ENCODE peak calls at places on chromosomes 11 and 22, in nine cellular contexts. O, H, A, M, T, D, I, S and P are unnamed samples.

GRCh38 chr11:109641549-109641948 is 219.6 kb downstream of the C11orf87 start:
- DNase-seq in H (no peak), D (no peak), I (no peak), O (no peak), A (peak), T (no peak), S (peak), M (no peak), P (no peak)

GRCh38 chr11:12050470-12050891 is 42.1 kb upstream of the DKK3 start:
- DNase-seq in I (no peak), T (no peak), A (no peak), H (no peak), S (no peak), O (no peak), D (no peak), M (no peak), P (no peak)

GRCh38 chr11:132024587-132025295 is 654.3 kb downstream of the NTM start:
- DNase-seq in T (no peak), H (no peak), D (no peak), I (no peak), S (no peak), A (peak), O (peak), M (no peak), P (no peak)

GRCh38 chr11:83292709-83293435 is 6.7 kb upstream of the CCDC90B start:
- DNase-seq in O (no peak), T (no peak), H (peak), M (peak), S (peak), A (peak), I (peak), D (no peak), P (no peak)

GRCh38 chr11:36033082-36033751 is 89.4 kb downstream of the LDLRAD3 start:
- DNase-seq in S (no peak), A (no peak), T (no peak), O (no peak), H (no peak), D (no peak), I (no peak), M (no peak), P (no peak)

GRCh38 chr22:27507066-27507715 is 294.4 kb downstream of the MN1 start:
- DNase-seq in H (no peak), T (no peak), A (no peak), O (no peak), S (no peak), I (no peak), M (no peak), D (no peak), P (no peak)

GRCh38 chr11:3160252-3161031 is 4.7 kb downstream of the OSBPL5 start:
- DNase-seq in A (peak), S (no peak), D (no peak), O (peak), H (no peak), T (peak), I (no peak), M (peak), P (peak)

GRCh38 chr22:40499187-40499753 is 128.9 kb downstream of the SGSM3 start:
- DNase-seq in H (peak), I (peak), M (no peak), S (no peak), D (no peak), O (peak), A (peak), T (no peak), P (no peak)

GRCh38 chr11:117583063-117583801 is 213.8 kb downstream of the DSCAML1 start:
- DNase-seq in S (no peak), M (no peak), I (no peak), O (no peak), D (no peak), T (no peak), H (no peak), A (no peak), P (peak)

GRCh38 chr11:12411806-12412727 is 34.7 kb downstream of the PARVA start:
- DNase-seq in O (peak), T (peak), I (no peak), H (peak), S (peak), M (peak), A (peak), D (no peak), P (peak)